ENCODE peak calls at places on chromosomes 2 and 18, in ten cellular contexts. Z is cardiac muscle cell, P is foreskin fibroblast, V is mesothelial cell of epicardium, O is esophagus squamous epithelium, N is psoas muscle, Y is fibroblast of villous mesenchyme, K is AG09309, E is heart right ventricle, G is GM13976. R is an unnamed sample.

GRCh38 chr18:50902797-50903196 is 23.9 kb downstream of the ME2 start:
- DNase-seq in P (no peak), O (no peak), K (no peak), V (no peak), Y (no peak), E (no peak), N (no peak), Z (no peak), G (no peak), R (no peak)

GRCh38 chr18:68314403-68314802 is 400.5 kb downstream of the TMX3 start:
- DNase-seq in N (no peak), V (no peak), E (no peak), K (peak), Z (no peak), G (no peak), P (peak), O (no peak), Y (peak), R (no peak)

GRCh38 chr2:69309336-69310048 is 77.5 kb downstream of the GFPT1 start:
- DNase-seq in K (no peak), O (no peak), Y (peak), G (no peak), P (no peak), N (no peak), Z (peak), V (no peak), E (peak), R (peak)

GRCh38 chr2:165801176-165801575 is 7.1 kb upstream of the GALNT3 start:
- DNase-seq in V (no peak), G (no peak), Z (no peak), E (no peak), P (no peak), Y (no peak), N (no peak), K (no peak), O (no peak), R (no peak)

GRCh38 chr2:197073701-197074433 is 147.4 kb upstream of the PGAP1 start:
- DNase-seq in P (no peak), V (no peak), Z (peak), N (no peak), O (no peak), E (peak), K (no peak), G (no peak), Y (no peak), R (peak)

GRCh38 chr2:222572761-222573174 is 83.1 kb downstream of the FARSB start:
- DNase-seq in Y (peak), V (no peak), E (no peak), Z (peak), K (peak), P (peak), G (no peak), N (no peak), O (no peak), R (peak)

GRCh38 chr2:67561411-67561965 is 164.4 kb downstream of the ETAA1 start:
- DNase-seq in V (no peak), Y (peak), G (no peak), P (peak), Z (peak), N (peak), K (peak), E (peak), O (no peak), R (peak)

GRCh38 chr18:68925268-68925667 is 127.4 kb downstream of the CCDC102B start:
- DNase-seq in G (no peak), N (no peak), V (no peak), O (no peak), Y (no peak), K (no peak), E (no peak), Z (peak), P (no peak), R (peak)

GRCh38 chr2:137847443-137847842 is 116.8 kb upstream of the HNMT start:
- DNase-seq in E (no peak), Y (no peak), N (no peak), O (no peak), K (no peak), V (no peak), Z (no peak), G (no peak), P (no peak), R (no peak)

GRCh38 chr2:72289283-72289682 is 141.6 kb upstream of the CYP26B1 start:
- DNase-seq in E (no peak), Y (no peak), V (no peak), O (no peak), K (peak), G (no peak), Z (no peak), P (peak), N (no peak), R (no peak)

GRCh38 chr2:132519566-132519965 is 103.0 kb downstream of the GPR39 start:
- DNase-seq in E (no peak), Z (no peak), O (no peak), Y (no peak), G (no peak), P (no peak), N (no peak), V (no peak), K (no peak), R (no peak)

GRCh38 chr18:3771121-3771971 is 321.4 kb downstream of the TGIF1 start:
- DNase-seq in Y (peak), Z (peak), E (peak), G (peak), K (peak), N (peak), V (peak), O (peak), P (peak), R (peak)

GRCh38 chr2:128754246-128754724 is 435.6 kb upstream of the HS6ST1 start:
- DNase-seq in P (no peak), V (peak), E (peak), N (no peak), K (no peak), O (no peak), G (peak), Z (peak), Y (peak), R (peak)

GRCh38 chr2:46014911-46015654 is 282.1 kb upstream of the EPAS1 start:
- DNase-seq in V (no peak), Y (peak), P (no peak), Z (peak), G (no peak), O (no peak), K (no peak), N (no peak), E (no peak), R (peak)

GRCh38 chr2:7571701-7572100 is 654.5 kb downstream of the RNF144A start:
- DNase-seq in P (no peak), E (no peak), V (no peak), N (no peak), O (no peak), Z (no peak), G (no peak), Y (no peak), K (no peak), R (no peak)

GRCh38 chr2:38591152-38591551 is 11.6 kb downstream of the HNRNPLL start:
- DNase-seq in N (no peak), E (no peak), Z (no peak), P (no peak), K (no peak), G (no peak), V (no peak), O (no peak), Y (no peak), R (no peak)

GRCh38 chr18:8654482-8655451 is 45.5 kb downstream of the RAB12 start:
- DNase-seq in V (no peak), Y (peak), Z (peak), K (no peak), P (no peak), G (peak), O (no peak), N (no peak), E (no peak), R (peak)

GRCh38 chr2:222380456-222380855 is 43.9 kb upstream of the SGPP2 start:
- DNase-seq in E (no peak), G (no peak), V (no peak), K (no peak), Z (no peak), N (no peak), O (no peak), Y (no peak), P (no peak), R (no peak)

GRCh38 chr2:10524341-10524740 is 76.2 kb upstream of the ODC1 start:
- DNase-seq in V (no peak), Z (no peak), P (no peak), Y (no peak), O (no peak), G (no peak), K (no peak), N (no peak), E (no peak), R (no peak)

GRCh38 chr18:10354241-10354811 is 100.1 kb upstream of the APCDD1 start:
- DNase-seq in Z (peak), G (no peak), K (no peak), O (no peak), E (no peak), P (no peak), Y (no peak), N (no peak), V (no peak), R (no peak)

GRCh38 chr2:64008434-64009009 is 10.7 kb downstream of the VPS54 start:
- DNase-seq in Z (no peak), Y (no peak), O (no peak), G (no peak), V (no peak), P (no peak), E (no peak), K (no peak), N (no peak), R (no peak)

GRCh38 chr2:138023298-138023697 is 59.0 kb downstream of the HNMT start:
- DNase-seq in Y (peak), K (no peak), O (no peak), P (no peak), Z (no peak), N (no peak), V (no peak), G (no peak), E (no peak), R (no peak)

GRCh38 chr2:160956243-160956802 is 203.9 kb upstream of the TANK start:
- DNase-seq in G (no peak), V (no peak), Y (no peak), O (no peak), E (no peak), Z (no peak), K (no peak), P (no peak), N (peak), R (peak)

GRCh38 chr2:237669129-237669627 is 41.8 kb downstream of the LRRFIP1 start:
- DNase-seq in Z (peak), V (no peak), Y (no peak), N (no peak), G (no peak), P (no peak), K (no peak), E (no peak), O (no peak), R (no peak)

GRCh38 chr2:119264781-119265692 is 41.4 kb downstream of the STEAP3 start:
- DNase-seq in N (peak), Y (peak), E (no peak), Z (peak), K (no peak), O (no peak), G (peak), P (peak), V (peak), R (peak)

GRCh38 chr2:54680397-54681032 is 42.9 kb upstream of the EML6 start:
- DNase-seq in N (no peak), O (no peak), P (no peak), Z (peak), K (no peak), Y (no peak), G (no peak), V (no peak), E (no peak), R (peak)

GRCh38 chr18:12990977-12991838 is at the start of gene CEP192:
- DNase-seq in K (peak), N (peak), Z (peak), Y (peak), P (peak), O (peak), V (peak), E (peak), G (peak), R (peak)
- TF ChIP-seq CTCF in K (no peak), N (no peak), Z (peak), Y (peak), P (no peak), O (no peak), V (no peak), E (no peak), G (peak), R (no peak)

GRCh38 chr18:60552948-60553347 is 180.4 kb upstream of the MC4R start:
- DNase-seq in K (no peak), E (no peak), V (no peak), G (no peak), O (no peak), Y (no peak), Z (no peak), N (no peak), P (no peak), R (no peak)

GRCh38 chr18:60554961-60555360 is 182.4 kb upstream of the MC4R start:
- DNase-seq in K (no peak), Y (no peak), G (no peak), N (no peak), V (no peak), O (no peak), P (no peak), E (no peak), Z (no peak), R (no peak)

GRCh38 chr18:60543646-60544045 is 171.1 kb upstream of the MC4R start:
- DNase-seq in G (no peak), K (no peak), P (no peak), N (no peak), Z (no peak), E (no peak), Y (no peak), V (no peak), O (no peak), R (no peak)

DNA sequence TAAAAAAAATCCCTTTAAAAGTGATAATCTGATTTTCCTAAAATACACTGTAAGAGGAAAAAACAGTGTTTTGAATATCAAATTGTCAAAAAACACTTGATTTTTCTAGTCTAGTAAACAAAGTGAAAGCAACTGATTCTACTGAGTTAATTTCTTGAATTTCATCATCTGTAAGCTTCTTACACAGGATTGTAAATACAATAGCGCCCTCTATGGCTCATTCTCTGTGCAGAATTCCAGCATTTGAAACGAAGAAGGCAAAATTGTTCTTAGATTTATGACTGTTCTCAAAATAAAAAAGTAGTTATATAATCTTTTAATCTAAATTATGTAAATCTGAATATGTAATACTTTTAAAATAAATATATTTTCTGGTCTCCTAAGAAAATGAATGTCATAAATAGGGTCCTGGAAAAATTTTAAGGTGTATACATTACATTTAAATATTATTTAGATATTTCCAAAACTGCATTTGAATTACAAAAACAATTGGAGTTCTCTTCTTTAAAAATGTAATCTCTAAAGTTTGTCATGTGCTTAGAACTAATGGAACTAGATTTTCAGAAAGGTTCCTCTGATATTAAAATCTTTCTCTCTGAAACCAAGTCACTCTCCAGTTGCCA is 176.9 kb upstream of the MC4R start:
- DNase-seq in P (peak), K (peak), O (no peak), N (no peak), Z (peak), E (no peak), V (no peak), G (peak), Y (peak), R (peak)
- TF ChIP-seq CTCF in P (peak), K (peak), O (peak), N (peak), Z (peak), E (peak), V (peak), G (peak), Y (peak), R (peak)

GRCh38 chr2:1559589-1560175 is 146.4 kb downstream of the TPO start:
- DNase-seq in N (no peak), G (no peak), Y (no peak), E (no peak), V (peak), Z (no peak), K (no peak), P (no peak), O (no peak), R (no peak)

GRCh38 chr2:1563084-1563857 is 150.0 kb downstream of the TPO start:
- DNase-seq in P (no peak), G (no peak), K (no peak), Y (no peak), O (no peak), N (no peak), V (no peak), Z (no peak), E (no peak), R (no peak)

GRCh38 chr2:1563943-1564342 is 150.7 kb downstream of the TPO start:
- DNase-seq in Z (no peak), V (no peak), Y (no peak), O (no peak), K (no peak), G (no peak), E (no peak), P (no peak), N (no peak), R (no peak)

GRCh38 chr2:1561793-1562521 is 148.7 kb downstream of the TPO start:
- DNase-seq in V (no peak), O (no peak), K (no peak), P (peak), E (no peak), N (no peak), Y (no peak), Z (no peak), G (no peak), R (no peak)

GRCh38 chr2:1561259-1561658 is 148.0 kb downstream of the TPO start:
- DNase-seq in E (no peak), Y (no peak), K (no peak), N (no peak), P (no peak), Z (no peak), G (no peak), V (no peak), O (no peak), R (no peak)
- TF ChIP-seq CTCF in E (no peak), Y (no peak), K (no peak), N (no peak), P (no peak), Z (no peak), G (no peak), V (no peak), O (no peak), R (no peak)

GRCh38 chr2:175181104-175181876 is at the start of gene ATP5MC3:
- DNase-seq in V (peak), P (peak), Z (peak), E (peak), K (peak), O (peak), Y (peak), G (peak), N (peak), R (peak)
- TF ChIP-seq CTCF in V (no peak), P (no peak), Z (peak), E (no peak), K (peak), O (peak), Y (peak), G (peak), N (peak), R (peak)

GRCh38 chr2:85843543-85843942 is 45.2 kb downstream of the ST3GAL5 start:
- DNase-seq in G (no peak), Y (no peak), P (no peak), O (no peak), V (no peak), K (no peak), N (no peak), E (no peak), Z (no peak), R (no peak)

GRCh38 chr2:85846411-85846810 is 42.4 kb downstream of the ST3GAL5 start:
- DNase-seq in O (no peak), Z (no peak), K (peak), G (no peak), Y (peak), V (no peak), N (no peak), E (no peak), P (peak), R (peak)

GRCh38 chr2:85844486-85844885 is 44.3 kb downstream of the ST3GAL5 start:
- DNase-seq in Z (no peak), K (no peak), V (no peak), O (no peak), E (no peak), G (no peak), Y (peak), N (no peak), P (peak), R (no peak)

GRCh38 chr2:85850451-85850850 is 38.3 kb downstream of the ST3GAL5 start:
- DNase-seq in E (no peak), Y (no peak), N (no peak), P (no peak), G (no peak), K (no peak), O (no peak), Z (no peak), V (no peak), R (no peak)

DNA sequence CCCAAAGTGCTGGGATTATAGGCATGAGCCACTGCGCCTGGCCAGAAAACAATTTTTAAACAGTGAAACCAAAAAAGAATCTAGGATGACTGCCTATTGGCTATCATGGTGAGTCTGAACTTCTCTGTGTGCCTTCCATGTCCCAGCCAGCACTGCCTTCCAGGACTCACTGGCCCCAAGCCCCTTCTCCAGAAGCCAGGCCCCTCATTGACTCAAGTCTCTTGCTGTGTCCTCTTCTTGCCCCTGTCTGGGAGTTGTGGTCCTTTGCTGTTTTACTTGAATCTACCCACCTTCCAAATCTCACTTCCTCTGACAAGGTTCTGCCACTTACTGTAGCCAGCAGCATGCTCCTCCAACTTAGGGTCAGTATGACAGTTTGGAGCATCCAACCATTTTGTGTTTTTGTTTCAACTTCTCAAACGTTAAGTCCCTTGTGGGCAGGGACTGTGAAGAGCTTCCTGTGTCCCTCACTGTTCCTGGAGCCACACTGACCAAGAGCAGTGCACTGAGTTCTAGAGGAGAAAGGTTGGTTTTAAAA is 41.7 kb downstream of the ST3GAL5 start:
- DNase-seq in O (no peak), V (no peak), P (no peak), Y (no peak), Z (no peak), E (no peak), G (no peak), N (no peak), K (no peak), R (no peak)
- TF ChIP-seq CTCF in O (no peak), V (no peak), P (no peak), Y (no peak), Z (no peak), E (no peak), G (no peak), N (no peak), K (no peak), R (no peak)

DNA sequence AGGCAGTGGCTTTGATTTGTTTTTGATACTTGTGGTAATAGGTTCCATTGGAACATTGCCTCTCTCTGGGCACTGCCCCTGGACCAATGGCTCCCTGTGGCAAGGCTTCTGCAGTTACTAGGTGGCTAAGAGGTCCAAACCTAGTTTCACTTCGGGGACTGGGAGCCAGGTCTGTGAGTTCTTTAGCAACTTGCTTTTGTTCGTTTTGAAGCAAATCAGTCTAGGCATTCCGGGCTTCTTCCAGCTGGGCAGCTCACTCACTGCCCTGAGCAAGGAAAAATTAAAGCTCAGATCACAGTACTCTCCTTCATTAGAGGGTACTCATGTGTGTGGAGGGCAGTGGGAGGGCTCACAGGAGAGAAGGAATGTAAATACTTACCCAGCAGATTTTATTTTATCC is 80.2 kb downstream of the SPP2 start:
- DNase-seq in Z (no peak), O (no peak), Y (no peak), P (no peak), K (no peak), N (no peak), V (no peak), G (no peak), E (no peak), R (no peak)
- TF ChIP-seq CTCF in Z (no peak), O (no peak), Y (no peak), P (no peak), K (no peak), N (no peak), V (no peak), G (no peak), E (no peak), R (no peak)

R was measured in cardiac fibroblast.